ENCODE peak calls at places on chromosomes 13 and 19, in nine cellular contexts. N, X, E, S, A, P, Z, M and C are unnamed samples.

GRCh38 chr19:5138606-5139594 is 170.0 kb downstream of the KDM4B start:
- DNase-seq in S (no peak), Z (no peak), X (peak), E (no peak), M (no peak), A (no peak), N (peak), P (no peak), C (peak)

GRCh38 chr13:37029617-37030016 is 29.0 kb downstream of the EXOSC8 start:
- DNase-seq in N (peak), P (no peak), E (no peak), Z (peak), S (no peak), M (no peak), X (no peak), A (no peak), C (peak)

GRCh38 chr13:26831336-26831908 is 70.8 kb upstream of the GPR12 start:
- DNase-seq in M (no peak), N (no peak), X (no peak), A (no peak), P (no peak), S (no peak), E (no peak), Z (no peak), C (no peak)

GRCh38 chr19:14113762-14114414 is 3.7 kb downstream of the PRKACA start:
- DNase-seq in E (no peak), N (no peak), S (peak), M (peak), Z (no peak), P (peak), A (no peak), X (no peak), C (no peak)

GRCh38 chr13:30371649-30372265 is 50.5 kb upstream of the UBE2L5 start:
- DNase-seq in S (peak), Z (peak), M (no peak), E (peak), P (no peak), N (peak), A (no peak), X (peak), C (peak)

GRCh38 chr19:37654525-37654832 is 786 bp downstream of the ZFP30 start:
- DNase-seq in M (no peak), X (peak), N (peak), P (no peak), Z (peak), A (peak), E (no peak), S (peak), C (peak)

GRCh38 chr19:8396563-8397203 is 6.5 kb downstream of the RAB11B start:
- DNase-seq in Z (peak), P (peak), N (peak), M (peak), S (peak), X (peak), E (peak), A (peak), C (peak)

GRCh38 chr13:110869231-110869804 is 45.6 kb downstream of the ANKRD10 start:
- DNase-seq in N (no peak), P (no peak), M (peak), X (peak), S (no peak), A (no peak), Z (peak), E (no peak), C (no peak)

GRCh38 chr13:110422913-110423688 is 116.0 kb downstream of the COL4A2 start:
- DNase-seq in E (no peak), A (no peak), N (no peak), M (no peak), S (no peak), X (peak), Z (peak), P (no peak), C (no peak)

GRCh38 chr19:53195265-53195879 is 2.2 kb upstream of the ZNF665 start:
- DNase-seq in N (peak), P (peak), M (peak), E (peak), A (peak), S (peak), Z (peak), X (peak), C (peak)

GRCh38 chr13:111123221-111123620 is 8.1 kb downstream of the ARHGEF7 start:
- DNase-seq in X (no peak), A (no peak), E (no peak), P (no peak), M (no peak), Z (no peak), N (no peak), S (no peak), C (no peak)

GRCh38 chr13:107466326-107466725 is 749.0 kb downstream of the LIG4 start:
- DNase-seq in M (no peak), E (no peak), P (no peak), N (peak), A (no peak), S (no peak), X (peak), Z (peak), C (no peak)

GRCh38 chr19:50427997-50428425 is 4.7 kb upstream of the MYBPC2 start:
- DNase-seq in S (peak), N (peak), A (no peak), X (peak), E (peak), Z (peak), M (peak), P (no peak), C (peak)

GRCh38 chr13:97226788-97227627 is 4.9 kb downstream of the MBNL2 start:
- DNase-seq in Z (no peak), P (no peak), S (peak), M (no peak), X (peak), N (no peak), A (no peak), E (peak), C (peak)

GRCh38 chr19:55484571-55485438 is at the start of gene NAT14:
- DNase-seq in P (peak), X (peak), M (peak), Z (peak), S (peak), A (peak), E (no peak), N (peak), C (peak)

GRCh38 chr13:44389003-44389666 is 15.5 kb downstream of the SERP2 start:
- DNase-seq in X (no peak), A (no peak), Z (no peak), S (no peak), M (no peak), E (no peak), N (no peak), P (no peak), C (no peak)

GRCh38 chr19:51136891-51137551 is 5.1 kb upstream of the SIGLEC7 start:
- DNase-seq in X (no peak), S (no peak), P (no peak), M (no peak), A (no peak), Z (no peak), N (no peak), E (no peak), C (no peak)

GRCh38 chr13:68257111-68257842 is 1027.1 kb upstream of the PCDH9 start:
- DNase-seq in A (no peak), M (no peak), Z (no peak), E (no peak), N (no peak), P (no peak), S (no peak), X (no peak), C (no peak)

GRCh38 chr19:50464348-50464747 is 12.0 kb upstream of the EMC10 start:
- DNase-seq in M (no peak), P (no peak), E (no peak), N (no peak), Z (no peak), S (no peak), X (no peak), A (no peak), C (no peak)

GRCh38 chr13:113592571-113592970 is 8.0 kb downstream of the TFDP1 start:
- DNase-seq in E (no peak), X (no peak), N (no peak), Z (no peak), P (peak), M (no peak), S (no peak), A (no peak), C (no peak)

GRCh38 chr19:52936151-52936957 is 13.1 kb upstream of the ZNF888 start:
- DNase-seq in Z (no peak), E (no peak), X (peak), P (peak), A (no peak), M (no peak), N (no peak), S (no peak), C (no peak)

GRCh38 chr13:42041017-42041683 is 7.3 kb upstream of the DGKH start:
- DNase-seq in A (peak), E (peak), P (peak), M (peak), X (peak), S (peak), N (peak), Z (peak), C (no peak)

GRCh38 chr13:32284927-32285632 is 30.1 kb downstream of the ZAR1L start:
- DNase-seq in X (peak), S (no peak), N (peak), M (no peak), E (no peak), A (no peak), Z (peak), P (no peak), C (peak)

GRCh38 chr19:56167064-56167578 is 8.7 kb upstream of the GALP start:
- DNase-seq in P (no peak), A (no peak), X (peak), N (no peak), Z (peak), M (no peak), E (no peak), S (no peak), C (no peak)

GRCh38 chr19:46571495-46571894 is 29.6 kb upstream of the CALM3 start:
- DNase-seq in Z (peak), N (no peak), A (peak), E (peak), X (peak), S (peak), P (peak), M (no peak), C (peak)

GRCh38 chr19:15316498-15316897 is 15.8 kb downstream of the BRD4 start:
- DNase-seq in P (no peak), S (peak), M (no peak), N (peak), X (peak), Z (no peak), E (peak), A (no peak), C (peak)

GRCh38 chr19:3080281-3080680 is 13.9 kb upstream of the GNA11 start:
- DNase-seq in Z (peak), N (no peak), P (no peak), M (no peak), S (no peak), E (no peak), X (peak), A (no peak), C (peak)

GRCh38 chr19:18208098-18208951 is 4.5 kb upstream of the RAB3A start:
- DNase-seq in X (peak), S (peak), A (no peak), E (peak), M (peak), N (peak), P (peak), Z (peak), C (peak)

GRCh38 chr13:49641810-49642291 is 13.5 kb downstream of the ARL11 start:
- DNase-seq in S (no peak), P (no peak), E (no peak), X (peak), Z (peak), A (no peak), M (no peak), N (peak), C (peak)

GRCh38 chr19:1473424-1473851 is 5.6 kb downstream of the C19orf25 start:
- DNase-seq in S (no peak), Z (no peak), P (no peak), A (no peak), X (no peak), M (no peak), N (no peak), E (no peak), C (no peak)

GRCh38 chr19:1473056-1473400 is 6.0 kb downstream of the C19orf25 start:
- DNase-seq in S (no peak), Z (no peak), M (no peak), N (no peak), A (no peak), X (no peak), P (no peak), E (no peak), C (no peak)

GRCh38 chr19:1474011-1474764 is 4.8 kb downstream of the C19orf25 start:
- DNase-seq in Z (peak), N (no peak), S (no peak), P (no peak), E (no peak), X (no peak), A (no peak), M (no peak), C (peak)

GRCh38 chr19:1475751-1476437 is 3.1 kb downstream of the C19orf25 start:
- DNase-seq in M (no peak), Z (no peak), N (no peak), A (no peak), E (no peak), P (no peak), S (no peak), X (no peak), C (no peak)

GRCh38 chr19:1474765-1475351 is 4.2 kb downstream of the C19orf25 start:
- DNase-seq in X (no peak), P (no peak), E (no peak), N (no peak), M (no peak), S (no peak), A (no peak), Z (no peak), C (no peak)
- H3K4me3 ChIP-seq in X (no peak), P (no peak), E (no peak), N (no peak), M (no peak), S (no peak), A (no peak), Z (no peak), C (no peak)

GRCh38 chr19:43463381-43464088 is 1.9 kb downstream of the LYPD3 start:
- DNase-seq in M (peak), P (peak), S (peak), A (peak), Z (peak), N (peak), E (peak), X (peak), C (peak)
- TF ChIP-seq CTCF in M (no peak), P (no peak), S (no peak), A (no peak), Z (no peak), N (no peak), E (no peak), X (no peak), C (no peak)

DNA sequence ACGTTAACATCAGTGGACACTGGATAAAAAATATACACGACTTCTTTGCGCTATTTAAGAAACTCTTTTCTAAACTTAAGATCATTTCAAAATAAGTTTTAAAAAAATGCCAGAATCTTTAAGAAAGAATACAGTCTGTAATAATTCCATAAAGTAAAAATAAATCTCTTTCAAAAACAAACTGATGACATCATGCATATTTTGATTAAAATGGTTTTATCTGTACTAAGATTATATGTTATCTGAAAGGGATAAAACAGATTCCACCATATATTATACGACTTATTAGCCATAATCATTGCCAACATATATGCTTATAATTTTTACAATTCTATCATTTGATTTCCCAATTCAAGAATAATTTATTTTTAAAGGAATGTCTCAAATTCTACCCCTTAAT is 15.3 kb upstream of the ELF1 start:
- DNase-seq in M (no peak), E (no peak), N (no peak), P (no peak), S (no peak), A (no peak), X (no peak), Z (no peak), C (no peak)
- H3K4me3 ChIP-seq in M (no peak), E (no peak), N (no peak), P (no peak), S (no peak), A (no peak), X (no peak), Z (no peak), C (no peak)

DNA sequence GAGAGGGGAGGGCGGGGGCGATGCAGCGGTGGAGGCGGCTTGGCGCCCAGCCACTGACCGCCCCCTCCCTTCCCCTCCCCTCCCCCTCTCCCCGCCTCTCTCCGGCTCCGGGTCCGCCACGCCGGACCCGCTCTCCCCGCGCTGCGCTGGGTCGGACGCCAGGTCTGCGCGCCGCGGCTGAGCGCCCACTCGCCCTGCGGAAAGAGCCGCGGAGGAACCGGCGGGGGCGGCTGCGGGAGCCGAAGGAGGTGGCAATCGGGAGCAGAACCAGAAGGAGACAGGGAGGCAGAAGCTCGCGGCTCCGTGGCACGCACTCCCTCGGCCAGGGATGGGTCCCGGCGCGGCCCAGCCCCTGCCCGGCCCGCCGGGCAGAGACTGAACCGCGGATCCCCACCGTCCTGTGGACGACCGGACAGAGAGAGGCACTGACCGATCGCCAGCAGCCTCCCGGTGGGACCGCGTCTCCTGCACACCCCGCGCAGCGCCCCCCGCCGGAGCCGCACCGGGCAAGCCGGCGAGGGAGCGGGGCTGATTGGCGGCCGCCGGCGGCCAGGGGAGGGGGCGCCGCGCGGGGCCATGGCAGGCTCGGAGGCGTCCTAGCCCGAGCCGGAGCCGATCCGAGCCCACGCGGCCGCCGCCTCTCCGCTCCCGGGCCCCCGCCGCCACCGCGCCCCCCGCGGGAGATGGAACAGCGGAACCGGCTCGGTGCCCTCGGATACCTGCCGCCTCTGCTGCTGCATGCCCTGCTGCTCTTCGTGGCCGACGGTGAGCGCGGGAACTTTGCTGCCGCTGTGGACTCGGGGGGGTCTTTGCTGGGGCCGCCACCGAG is at the start of gene VSTM2B:
- DNase-seq in S (no peak), P (no peak), Z (no peak), N (no peak), A (no peak), M (no peak), E (no peak), X (no peak), C (no peak)
- TF ChIP-seq CTCF in S (no peak), P (no peak), Z (no peak), N (no peak), A (no peak), M (no peak), E (no peak), X (no peak), C (no peak)

DNA sequence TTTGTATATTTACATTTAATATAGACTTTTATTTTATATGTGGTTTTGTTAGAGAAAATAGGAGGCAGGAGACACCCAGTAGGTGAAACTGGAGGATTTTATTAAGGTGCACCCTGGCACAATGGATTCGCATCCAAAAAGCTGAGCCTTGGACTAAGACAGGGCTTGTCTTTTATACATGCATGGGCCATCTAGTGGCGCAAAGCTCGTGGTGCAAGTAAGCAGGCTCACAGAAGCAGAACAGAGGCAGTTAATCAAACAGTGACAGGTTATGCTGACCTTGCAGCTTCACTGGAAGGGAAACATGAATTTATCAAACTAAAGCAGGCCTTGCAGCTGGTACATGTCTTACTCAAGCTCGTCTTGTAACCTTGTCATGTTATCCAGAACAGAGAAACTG is 58.8 kb upstream of the ZNF681 start:
- DNase-seq in A (no peak), M (no peak), Z (no peak), S (peak), P (peak), E (peak), X (peak), N (no peak), C (peak)
- H3K4me3 ChIP-seq in A (no peak), M (no peak), Z (no peak), S (no peak), P (no peak), E (no peak), X (no peak), N (no peak), C (no peak)

DNA sequence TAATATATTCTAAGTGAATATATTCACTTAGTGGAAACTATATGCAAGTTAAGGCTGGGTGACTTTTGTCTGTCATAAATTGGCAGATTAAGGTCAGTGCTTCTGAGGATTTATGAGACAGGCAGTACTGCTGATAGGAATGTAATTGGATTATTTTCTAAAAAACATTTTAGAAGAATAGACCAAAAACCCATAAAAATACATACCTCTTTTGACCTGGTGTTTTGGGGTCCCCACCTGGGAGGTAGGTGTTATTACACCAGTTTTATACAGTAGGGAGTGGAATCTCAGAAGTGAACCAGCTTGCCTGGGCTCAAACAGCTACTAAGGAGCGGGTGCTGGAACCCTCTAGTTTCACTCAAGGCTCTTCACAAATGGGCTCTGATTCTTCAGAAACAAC is 25.3 kb downstream of the COG3 start:
- DNase-seq in P (no peak), X (no peak), N (no peak), S (peak), E (no peak), Z (no peak), M (no peak), A (no peak), C (no peak)
- TF ChIP-seq CTCF in P (peak), X (no peak), N (no peak), S (peak), E (peak), Z (no peak), M (no peak), A (no peak), C (no peak)

DNA sequence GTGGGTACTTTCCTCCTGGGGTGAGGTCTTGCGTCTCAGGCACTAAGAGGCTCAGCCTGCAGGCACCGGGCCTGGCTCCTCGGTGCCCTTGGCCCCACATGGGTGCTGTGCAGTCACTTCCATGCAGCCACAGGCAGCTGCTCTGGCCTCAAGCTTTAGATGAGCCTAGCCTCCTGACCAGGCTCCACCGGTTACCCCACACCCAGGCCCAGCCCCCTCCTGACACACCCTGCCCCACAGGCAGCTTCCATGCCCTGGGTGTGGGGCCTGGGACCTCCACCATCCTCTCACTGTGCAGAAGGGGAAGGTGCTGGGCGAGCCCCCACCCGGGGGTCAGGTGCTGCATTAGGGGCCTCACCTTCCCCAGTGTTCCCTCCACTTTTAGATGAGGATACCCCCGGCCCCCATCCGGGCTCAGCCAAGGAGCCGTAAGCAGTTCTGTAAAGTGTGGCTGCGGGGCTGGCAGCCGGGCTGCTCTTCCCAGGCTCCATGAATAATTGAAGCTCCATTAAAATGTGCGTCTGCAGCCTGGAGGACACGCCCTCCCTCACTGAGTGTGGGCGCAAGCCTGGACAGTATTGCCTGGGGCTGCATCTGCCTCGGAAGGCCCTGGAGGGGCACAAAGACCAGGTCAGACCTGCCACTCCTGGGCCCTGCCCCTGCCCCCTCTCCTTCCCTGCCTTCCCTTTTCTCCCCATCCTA is 72.5 kb upstream of the KCTD15 start:
- DNase-seq in E (no peak), N (no peak), A (no peak), M (no peak), Z (no peak), S (no peak), X (no peak), P (no peak), C (no peak)
- H3K4me3 ChIP-seq in E (no peak), N (no peak), A (no peak), M (no peak), Z (no peak), S (no peak), X (no peak), P (no peak), C (no peak)